ENCODE peak calls at places on chromosomes 11 and 22, in four cellular contexts. One of them, this sample, is unnamed.

GRCh38 chr11:70335511-70335910 is 62.8 kb upstream of the CTTN start:
- DNase-seq in activated T-cell treated with anti-CD3 and anti-CD28 coated beads, Interleukin-2, amount 50 U/mL, for 72 hours: no peak
- DNase-seq in CMK: no peak
- DNase-seq in mesothelial cell of epicardium: no peak
- DNase-seq in this sample: no peak

GRCh38 chr11:108496643-108497256 is 1.4 kb downstream of the POGLUT3 start:
- DNase-seq in activated T-cell treated with anti-CD3 and anti-CD28 coated beads, Interleukin-2, amount 50 U/mL, for 72 hours: no peak
- DNase-seq in CMK: no peak
- DNase-seq in mesothelial cell of epicardium: no peak
- DNase-seq in this sample: no peak

GRCh38 chr11:20251496-20251895 is 91.2 kb upstream of the DBX1 start:
- DNase-seq in activated T-cell treated with anti-CD3 and anti-CD28 coated beads, Interleukin-2, amount 50 U/mL, for 72 hours: no peak
- DNase-seq in CMK: no peak
- DNase-seq in mesothelial cell of epicardium: no peak
- DNase-seq in this sample: no peak

GRCh38 chr11:130999086-130999485 is 82.8 kb upstream of the SNX19 start:
- DNase-seq in activated T-cell treated with anti-CD3 and anti-CD28 coated beads, Interleukin-2, amount 50 U/mL, for 72 hours: no peak
- DNase-seq in CMK: no peak
- DNase-seq in mesothelial cell of epicardium: no peak
- DNase-seq in this sample: no peak

GRCh38 chr11:73274722-73275380 is 2.7 kb downstream of the P2RY6 start:
- DNase-seq in activated T-cell treated with anti-CD3 and anti-CD28 coated beads, Interleukin-2, amount 50 U/mL, for 72 hours: no peak
- DNase-seq in CMK: no peak
- DNase-seq in mesothelial cell of epicardium: no peak
- DNase-seq in this sample: no peak

GRCh38 chr11:67372993-67373915 is at the start of gene CLCF1:
- DNase-seq in activated T-cell treated with anti-CD3 and anti-CD28 coated beads, Interleukin-2, amount 50 U/mL, for 72 hours: peak
- DNase-seq in CMK: no peak
- DNase-seq in mesothelial cell of epicardium: no peak
- DNase-seq in this sample: peak

GRCh38 chr22:27435839-27436581 is 365.5 kb downstream of the MN1 start:
- DNase-seq in activated T-cell treated with anti-CD3 and anti-CD28 coated beads, Interleukin-2, amount 50 U/mL, for 72 hours: no peak
- DNase-seq in CMK: no peak
- DNase-seq in mesothelial cell of epicardium: peak
- DNase-seq in this sample: no peak

GRCh38 chr11:106794058-106794457 is 224.2 kb downstream of the GUCY1A2 start:
- DNase-seq in activated T-cell treated with anti-CD3 and anti-CD28 coated beads, Interleukin-2, amount 50 U/mL, for 72 hours: no peak
- DNase-seq in CMK: no peak
- DNase-seq in mesothelial cell of epicardium: no peak
- DNase-seq in this sample: no peak

GRCh38 chr11:60566773-60567172 is 51.6 kb downstream of the MS4A13 start:
- DNase-seq in activated T-cell treated with anti-CD3 and anti-CD28 coated beads, Interleukin-2, amount 50 U/mL, for 72 hours: no peak
- DNase-seq in CMK: no peak
- DNase-seq in mesothelial cell of epicardium: no peak
- DNase-seq in this sample: no peak

GRCh38 chr11:125345706-125346561 is 150.1 kb downstream of the FEZ1 start:
- DNase-seq in activated T-cell treated with anti-CD3 and anti-CD28 coated beads, Interleukin-2, amount 50 U/mL, for 72 hours: peak
- DNase-seq in CMK: peak
- DNase-seq in mesothelial cell of epicardium: peak
- DNase-seq in this sample: peak

GRCh38 chr11:118530180-118530682 is 761 bp upstream of the TMEM25 start:
- DNase-seq in activated T-cell treated with anti-CD3 and anti-CD28 coated beads, Interleukin-2, amount 50 U/mL, for 72 hours: no peak
- DNase-seq in CMK: no peak
- DNase-seq in mesothelial cell of epicardium: no peak
- DNase-seq in this sample: peak

This sample was measured in HT-29.